ENCODE peak calls at places on chromosomes 6 and 20, in eight cellular contexts. G is right lobe of liver, L is IMR-90, H is mesothelial cell of epicardium, T is Peyer's patch, M is choroid plexus epithelial cell, I is glutamatergic neuron, K is GM13976. Q is an unnamed sample.

GRCh38 chr6:1765160-1765900 is 155.6 kb downstream of the FOXC1 start:
- DNase-seq in H (no peak), L (no peak), M (no peak), I (no peak), T (no peak), K (no peak), G (no peak), Q (no peak)

GRCh38 chr6:132548746-132549463 is 3.6 kb upstream of the TAAR8 start:
- DNase-seq in L (no peak), I (no peak), H (no peak), G (no peak), K (no peak), T (no peak), M (no peak), Q (no peak)

GRCh38 chr6:101783287-101783686 is 389.8 kb downstream of the GRIK2 start:
- DNase-seq in I (no peak), M (no peak), G (no peak), L (no peak), H (no peak), T (no peak), K (no peak), Q (no peak)

GRCh38 chr6:133707456-133707855 is 181.5 kb upstream of the TCF21 start:
- DNase-seq in H (no peak), T (no peak), K (no peak), I (peak; percentile 24), L (peak; percentile 97), G (no peak), M (peak; percentile 91), Q (no peak)

GRCh38 chr20:37383229-37383989 is 37.5 kb downstream of the SRC start:
- DNase-seq in M (no peak), I (no peak), L (peak; percentile 18), G (peak; percentile 40), T (no peak), K (no peak), H (no peak), Q (no peak)

GRCh38 chr20:58453391-58453790 is 61.8 kb downstream of the APCDD1L start:
- DNase-seq in M (no peak), G (no peak), T (no peak), I (no peak), H (no peak), L (no peak), K (no peak), Q (no peak)

GRCh38 chr20:17955302-17955701 is 13.3 kb downstream of the SNX5 start:
- DNase-seq in L (no peak), H (no peak), M (peak; percentile 52), K (no peak), I (no peak), T (no peak), G (no peak), Q (no peak)

GRCh38 chr6:130381459-130382380 is 15.9 kb downstream of the TMEM200A start:
- DNase-seq in K (no peak), M (peak; percentile 46), G (no peak), T (peak; percentile 24), L (no peak), H (no peak), I (no peak), Q (no peak)

GRCh38 chr20:258963-259362 is 1.4 kb downstream of the DEFB132 start:
- DNase-seq in H (no peak), M (peak; percentile 50), G (no peak), K (no peak), I (no peak), L (peak; percentile 16), T (peak; percentile 20), Q (no peak)

GRCh38 chr6:38213275-38213674 is 393.7 kb downstream of the ZFAND3 start:
- DNase-seq in H (no peak), L (no peak), G (no peak), K (no peak), M (peak; percentile 18), I (no peak), T (no peak), Q (no peak)

GRCh38 chr6:7261030-7261841 is 51.8 kb downstream of the SSR1 start:
- DNase-seq in L (peak; percentile 80), M (peak; percentile 85), I (peak; percentile 93), H (peak; percentile 86), G (peak; percentile 90), T (peak; percentile 57), K (peak; percentile 84), Q (peak; percentile 36)

GRCh38 chr20:23157741-23158140 is 71.6 kb upstream of the CD93 start:
- DNase-seq in I (no peak), T (no peak), M (no peak), G (peak; percentile 42), L (no peak), H (peak; percentile 19), K (no peak), Q (no peak)

GRCh38 chr6:20217476-20217855 is 5.2 kb upstream of the MBOAT1 start:
- DNase-seq in K (no peak), G (no peak), M (no peak), T (no peak), H (no peak), I (no peak), L (no peak), Q (no peak)

GRCh38 chr6:118551673-118552063 is 3.6 kb downstream of the PLN start:
- DNase-seq in M (peak; percentile 83), G (no peak), T (no peak), I (no peak), K (no peak), L (peak; percentile 59), H (no peak), Q (no peak)

GRCh38 chr6:36660771-36661471 is 17.6 kb upstream of the CDKN1A start:
- DNase-seq in L (no peak), I (peak; percentile 71), K (no peak), G (peak; percentile 81), T (no peak), M (peak; percentile 55), H (no peak), Q (no peak)

GRCh38 chr20:25084616-25085187 is 2.8 kb upstream of the VSX1 start:
- DNase-seq in K (no peak), T (peak; percentile 6), H (no peak), L (no peak), G (no peak), M (no peak), I (no peak), Q (no peak)

GRCh38 chr20:25081730-25082497 is at the start of gene VSX1:
- DNase-seq in M (no peak), I (peak; percentile 36), L (no peak), K (no peak), G (no peak), T (no peak), H (peak; percentile 37), Q (no peak)

GRCh38 chr20:25083773-25084615 is 2.1 kb upstream of the VSX1 start:
- DNase-seq in G (no peak), M (no peak), L (no peak), K (peak; percentile 52), I (no peak), T (peak; percentile 8), H (no peak), Q (no peak)

GRCh38 chr20:25082498-25082873 is 545 bp upstream of the VSX1 start:
- DNase-seq in L (no peak), H (peak; percentile 24), G (no peak), K (no peak), I (no peak), T (peak; percentile 1), M (no peak), Q (no peak)

GRCh38 chr20:25083141-25083772 is 1.3 kb upstream of the VSX1 start:
- DNase-seq in I (no peak), G (no peak), M (no peak), H (no peak), K (no peak), T (peak; percentile 1), L (no peak), Q (no peak)
- TF ChIP-seq CTCF in I (no peak), G (no peak), M (no peak), H (no peak), K (no peak), T (no peak), L (no peak), Q (no peak)

DNA sequence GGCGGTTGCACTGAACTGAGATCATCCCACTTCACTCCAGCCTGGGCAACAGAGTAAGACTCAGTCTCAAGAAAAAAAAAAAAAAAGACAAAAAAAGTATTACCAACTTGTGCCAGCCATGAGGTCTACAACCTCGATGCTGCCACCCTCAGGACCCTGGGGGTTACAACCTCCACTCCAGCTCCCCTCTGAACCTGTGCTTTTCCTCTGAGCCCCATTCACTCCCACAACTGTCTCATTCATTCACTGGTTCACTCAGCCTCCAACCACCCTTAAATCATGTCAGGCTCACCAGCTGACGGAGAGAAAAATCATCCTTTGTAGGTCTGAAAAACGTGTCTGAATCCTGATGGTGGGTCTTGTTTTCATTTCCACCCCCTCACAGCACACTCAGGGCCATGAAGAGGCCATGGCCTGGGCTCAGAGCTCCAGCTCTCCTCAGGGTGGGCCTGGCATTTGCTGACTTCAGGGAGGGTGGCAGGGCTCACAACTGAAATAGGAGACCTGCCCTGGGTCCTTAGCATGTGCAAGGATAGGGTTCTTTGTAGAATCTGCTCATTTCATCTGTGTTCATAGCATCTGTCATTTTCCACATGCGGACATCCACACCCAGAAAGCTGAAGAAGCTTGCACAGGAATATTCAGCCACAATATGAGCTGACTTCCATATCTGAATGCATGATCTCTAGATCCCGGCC is 1.9 kb upstream of the ULBP1 start:
- DNase-seq in M (no peak), K (no peak), H (no peak), L (no peak), T (no peak), G (no peak), I (no peak), Q (no peak)
- TF ChIP-seq CTCF in M (no peak), K (no peak), H (no peak), L (peak; percentile 16), T (no peak), G (no peak), I (no peak), Q (no peak)

DNA sequence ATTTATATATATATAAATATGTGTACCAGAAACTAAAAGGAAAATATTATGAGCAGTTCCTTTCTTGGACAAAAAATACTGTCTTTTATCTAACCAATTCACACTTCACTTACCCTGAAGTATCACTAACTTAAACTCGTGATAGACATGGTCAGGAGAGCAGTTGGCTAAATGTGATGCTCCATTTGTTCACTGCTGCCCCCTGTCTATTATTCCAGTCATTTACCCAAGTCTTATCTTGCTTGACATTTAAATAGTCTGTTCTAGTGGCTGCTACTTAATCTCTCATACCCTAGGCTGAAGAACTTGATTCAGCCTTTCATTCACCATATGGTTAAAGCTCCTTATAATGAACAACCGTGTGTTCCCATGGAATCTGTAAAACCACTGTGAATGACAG is 789.6 kb upstream of the EYS start:
- DNase-seq in L (no peak), I (no peak), M (peak; percentile 39), T (no peak), H (no peak), K (no peak), G (no peak), Q (no peak)
- TF ChIP-seq CTCF in L (no peak), I (peak; percentile 71), M (peak; percentile 51), T (no peak), H (peak; percentile 47), K (no peak), G (peak; percentile 14), Q (no peak)

DNA sequence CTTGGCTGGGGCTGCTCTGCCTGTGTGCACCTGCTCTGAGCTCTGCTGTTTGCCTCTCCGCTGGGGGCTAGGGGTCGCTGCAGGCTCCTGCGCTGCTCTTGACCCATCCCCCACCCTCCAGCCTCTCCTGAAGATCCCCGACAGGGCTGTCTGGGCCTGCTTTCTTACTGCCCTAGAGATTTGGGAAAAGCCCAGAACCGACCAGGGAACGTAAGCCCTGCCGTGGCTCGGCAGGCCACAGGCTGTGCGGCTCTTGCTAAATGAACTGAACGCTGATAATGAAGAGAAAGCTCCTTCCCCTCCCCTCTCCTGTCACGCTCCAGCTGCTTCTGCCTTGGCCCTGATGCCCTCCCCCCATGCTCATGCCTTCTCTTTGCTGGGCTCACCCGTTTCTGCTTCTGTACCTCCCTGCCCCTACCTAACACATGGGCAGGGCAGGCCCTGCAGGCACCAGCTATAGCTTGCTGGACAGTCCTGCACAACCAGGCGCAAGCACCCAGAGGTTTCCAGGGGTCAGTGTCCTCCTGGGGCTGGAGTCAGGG is 32.0 kb upstream of the PCMTD2 start:
- DNase-seq in T (no peak), M (peak; percentile 50), G (no peak), K (no peak), L (peak; percentile 46), I (peak; percentile 88), H (peak; percentile 72), Q (no peak)
- TF ChIP-seq CTCF in T (no peak), M (peak; percentile 61), G (no peak), K (no peak), L (peak; percentile 47), I (peak; percentile 56), H (no peak), Q (no peak)